ENCODE peak calls at places on chromosomes 12 and 14, in eight cellular contexts. C, P, K, A, E, Z, F and H are unnamed samples. For H3K9me2, the result is how much of the 10 kb centered on the place peaks cover.

GRCh38 chr14:50520947-50521815 is 11.2 kb downstream of the MAP4K5 start:
- DNase-seq in C (no peak), P (peak), K (peak), A (no peak), E (peak), Z (no peak), F (no peak), H (peak)

GRCh38 chr14:32494566-32495434 is 165.7 kb downstream of the AKAP6 start:
- DNase-seq in C (no peak), P (no peak), K (no peak), A (no peak), E (no peak), Z (no peak), F (no peak), H (peak)

GRCh38 chr12:69836015-69836414 is 11.0 kb downstream of the MYRFL start:
- DNase-seq in C (no peak), P (no peak), K (no peak), A (no peak), E (no peak), Z (no peak), F (no peak), H (no peak)

GRCh38 chr12:100718212-100718611 is 76.4 kb upstream of the ANO4 start:
- DNase-seq in C (no peak), P (no peak), K (no peak), A (no peak), E (no peak), Z (no peak), F (no peak), H (peak)

GRCh38 chr14:51069065-51069464 is 25.8 kb downstream of the TRIM9 start:
- DNase-seq in C (no peak), P (no peak), K (no peak), A (no peak), E (no peak), Z (no peak), F (no peak), H (peak)

GRCh38 chr14:102258136-102258535 is 46.8 kb downstream of the MOK start:
- DNase-seq in C (no peak), P (no peak), K (no peak), A (no peak), E (no peak), Z (no peak), F (no peak), H (no peak)

GRCh38 chr14:27387458-27387857 is 789.6 kb upstream of the NOVA1 start:
- DNase-seq in C (no peak), P (no peak), K (no peak), A (no peak), E (no peak), Z (no peak), F (no peak), H (no peak)

GRCh38 chr14:53757732-53758131 is 198.9 kb downstream of the BMP4 start:
- DNase-seq in C (no peak), P (no peak), K (no peak), A (no peak), E (no peak), Z (no peak), F (no peak), H (no peak)

GRCh38 chr12:80627773-80628172 is 79.7 kb upstream of the MYF6 start:
- DNase-seq in C (no peak), P (no peak), K (peak), A (no peak), E (no peak), Z (no peak), F (no peak), H (peak)

DNA sequence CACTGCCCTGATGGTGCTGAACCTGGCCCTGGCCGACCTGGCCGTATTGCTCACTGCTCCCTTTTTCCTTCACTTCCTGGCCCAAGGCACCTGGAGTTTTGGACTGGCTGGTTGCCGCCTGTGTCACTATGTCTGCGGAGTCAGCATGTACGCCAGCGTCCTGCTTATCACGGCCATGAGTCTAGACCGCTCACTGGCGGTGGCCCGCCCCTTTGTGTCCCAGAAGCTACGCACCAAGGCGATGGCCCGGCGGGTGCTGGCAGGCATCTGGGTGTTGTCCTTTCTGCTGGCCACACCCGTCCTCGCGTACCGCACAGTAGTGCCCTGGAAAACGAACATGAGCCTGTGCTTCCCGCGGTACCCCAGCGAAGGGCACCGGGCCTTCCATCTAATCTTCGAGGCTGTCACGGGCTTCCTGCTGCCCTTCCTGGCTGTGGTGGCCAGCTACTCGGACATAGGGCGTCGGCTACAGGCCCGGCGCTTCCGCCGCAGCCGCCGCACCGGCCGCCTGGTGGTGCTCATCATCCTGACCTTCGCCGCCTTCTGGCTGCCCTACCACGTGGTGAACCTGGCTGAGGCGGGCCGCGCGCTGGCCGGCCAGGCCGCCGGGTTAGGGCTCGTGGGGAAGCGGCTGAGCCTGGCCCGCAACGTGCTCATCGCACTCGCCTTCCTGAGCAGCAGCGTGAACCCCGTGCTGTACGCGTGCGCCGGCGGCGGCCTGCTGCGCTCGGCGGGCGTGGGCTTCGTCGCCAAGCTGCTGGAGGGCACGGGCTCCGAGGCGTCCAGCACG is 4.7 kb downstream of the LTB4R start:
- DNase-seq in C (peak), P (no peak), K (no peak), A (peak), E (no peak), Z (no peak), F (no peak), H (peak)
- H3K9me2 ChIP-seq in C (under half), P (under half), K (under half), A (under half), E (under half), Z (under half), F (under half), H (under half)

GRCh38 chr12:92466391-92467305 is 236.1 kb upstream of the PLEKHG7 start:
- DNase-seq in C (peak), P (no peak), K (no peak), A (no peak), E (no peak), Z (peak), F (no peak), H (no peak)

GRCh38 chr12:92468358-92469020 is 234.3 kb upstream of the PLEKHG7 start:
- DNase-seq in C (no peak), P (no peak), K (no peak), A (no peak), E (no peak), Z (peak), F (no peak), H (no peak)

GRCh38 chr12:92469837-92470236 is 233.0 kb upstream of the PLEKHG7 start:
- DNase-seq in C (no peak), P (no peak), K (peak), A (no peak), E (no peak), Z (peak), F (peak), H (peak)

GRCh38 chr12:92465786-92466185 is 237.0 kb upstream of the PLEKHG7 start:
- DNase-seq in C (no peak), P (no peak), K (no peak), A (no peak), E (no peak), Z (peak), F (no peak), H (no peak)

GRCh38 chr12:92467886-92468285 is 234.9 kb upstream of the PLEKHG7 start:
- DNase-seq in C (no peak), P (no peak), K (peak), A (no peak), E (no peak), Z (peak), F (peak), H (no peak)
- H2AFZ ChIP-seq in C (no peak), P (no peak), K (no peak), A (no peak), E (peak), Z (peak), F (no peak), H (no peak)

GRCh38 chr14:96096639-96097610 is 57.8 kb downstream of the C14orf132 start:
- DNase-seq in C (no peak), P (no peak), K (no peak), A (no peak), E (no peak), Z (no peak), F (no peak), H (no peak)

GRCh38 chr14:96097752-96098151 is 58.6 kb downstream of the C14orf132 start:
- DNase-seq in C (no peak), P (no peak), K (no peak), A (no peak), E (no peak), Z (no peak), F (no peak), H (no peak)

GRCh38 chr14:96098999-96099335 is 59.8 kb downstream of the C14orf132 start:
- DNase-seq in C (no peak), P (no peak), K (no peak), A (no peak), E (no peak), Z (no peak), F (no peak), H (no peak)

GRCh38 chr14:96100171-96101064 is 61.3 kb downstream of the C14orf132 start:
- DNase-seq in C (peak), P (peak), K (peak), A (peak), E (peak), Z (peak), F (peak), H (peak)

DNA sequence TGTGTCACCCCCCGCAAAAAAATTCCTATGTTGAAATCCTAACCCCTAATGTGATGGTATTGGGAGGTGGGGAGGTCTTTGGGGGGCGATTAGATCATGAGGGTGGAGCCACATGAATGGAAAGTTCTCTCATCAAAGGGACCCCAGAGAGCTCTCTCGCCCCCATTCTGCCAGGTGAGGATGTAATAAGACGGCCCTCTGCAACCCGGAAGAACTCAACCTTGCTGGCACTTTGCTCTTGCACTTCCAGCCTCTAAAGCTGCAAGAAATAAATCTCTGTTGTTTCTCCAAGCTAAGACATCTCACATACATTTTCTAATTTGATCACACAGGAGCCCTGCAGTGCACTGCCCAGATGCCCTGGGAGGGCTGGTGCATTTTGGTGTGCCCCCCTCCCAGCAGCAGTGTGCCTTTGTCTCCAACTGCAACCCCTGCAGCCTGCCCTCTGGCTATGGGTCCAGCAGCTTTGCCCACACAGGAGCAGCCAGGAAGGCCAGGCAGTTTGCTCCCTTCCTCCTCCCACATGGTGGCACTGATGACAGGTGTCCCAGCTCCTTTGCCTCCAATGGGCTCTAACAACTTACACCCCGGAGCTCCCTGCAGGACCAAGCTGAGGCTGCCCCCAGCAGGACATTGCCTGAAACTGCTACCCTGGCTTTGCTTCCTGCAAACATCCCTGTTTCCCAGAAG is 59.3 kb downstream of the C14orf132 start:
- DNase-seq in C (peak), P (peak), K (peak), A (peak), E (peak), Z (peak), F (peak), H (peak)
- H3K4me2 ChIP-seq in C (no peak), P (no peak), K (no peak), A (no peak), E (no peak), Z (peak), F (no peak), H (no peak)

DNA sequence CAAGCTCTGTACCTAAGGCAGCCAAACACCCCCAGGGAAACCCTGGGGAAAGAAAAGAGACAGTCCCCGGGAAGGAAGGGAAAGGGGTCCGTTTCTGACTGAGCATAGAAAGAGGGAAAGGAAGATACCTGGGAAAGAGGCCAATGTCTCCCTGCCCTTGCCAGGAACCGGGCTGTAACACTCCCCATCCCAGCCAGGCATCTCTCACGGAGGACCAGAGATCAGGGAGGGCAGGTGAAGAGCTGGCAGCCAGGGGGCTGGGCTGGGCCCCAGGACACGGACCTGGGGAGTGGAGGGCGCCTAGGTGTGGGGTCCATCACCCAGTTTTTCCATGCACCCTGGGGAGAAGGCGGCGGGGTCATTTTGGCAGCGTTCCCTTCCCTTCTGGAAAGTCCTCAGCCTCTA is 18.9 kb upstream of the PLEKHH1 start:
- DNase-seq in C (peak), P (no peak), K (no peak), A (peak), E (no peak), Z (no peak), F (peak), H (peak)
- H3K9me2 ChIP-seq in C (under half), P (under half), K (under half), A (under half), E (under half), Z (under half), F (under half), H (under half)

GRCh38 chr12:96495841-96496545 is 6.6 kb downstream of the CFAP54 start:
- DNase-seq in C (no peak), P (no peak), K (no peak), A (no peak), E (no peak), Z (no peak), F (no peak), H (no peak)

GRCh38 chr12:96496944-96497343 is 7.6 kb downstream of the CFAP54 start:
- DNase-seq in C (no peak), P (no peak), K (no peak), A (no peak), E (no peak), Z (no peak), F (no peak), H (no peak)

GRCh38 chr12:96500686-96501085 is 11.3 kb downstream of the CFAP54 start:
- DNase-seq in C (no peak), P (no peak), K (peak), A (no peak), E (no peak), Z (peak), F (no peak), H (peak)

GRCh38 chr12:96495155-96495554 is 5.8 kb downstream of the CFAP54 start:
- DNase-seq in C (no peak), P (no peak), K (no peak), A (no peak), E (no peak), Z (no peak), F (no peak), H (no peak)

DNA sequence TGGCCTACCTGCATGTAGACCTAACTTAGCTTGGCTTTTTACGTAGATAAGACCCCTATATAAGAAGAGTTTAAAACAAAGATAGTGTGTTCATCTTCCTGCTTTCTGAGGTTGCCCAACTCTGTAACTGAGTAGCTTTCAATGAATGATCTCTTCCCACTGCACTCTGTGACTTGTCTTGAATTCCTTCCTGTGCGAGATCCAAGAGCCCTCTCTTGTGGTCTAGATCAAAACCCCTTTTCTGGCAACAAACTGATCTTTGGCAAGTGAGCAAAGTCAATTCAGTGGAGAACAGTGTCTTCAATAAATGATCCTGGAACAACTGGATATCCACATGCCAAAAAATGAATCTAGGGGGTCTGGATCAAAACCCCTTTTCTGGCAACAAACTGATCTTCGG is 8.4 kb downstream of the CFAP54 start:
- DNase-seq in C (no peak), P (no peak), K (no peak), A (no peak), E (no peak), Z (no peak), F (no peak), H (no peak)
- H2AFZ ChIP-seq in C (no peak), P (no peak), K (no peak), A (no peak), E (no peak), Z (peak), F (no peak), H (no peak)

GRCh38 chr12:116389326-116389725 is 111.8 kb upstream of the MED13L start:
- DNase-seq in C (no peak), P (no peak), K (no peak), A (no peak), E (no peak), Z (no peak), F (no peak), H (no peak)
- H3K4me2 ChIP-seq in C (no peak), P (no peak), K (peak), A (peak), E (peak), Z (no peak), F (no peak), H (peak)

GRCh38 chr12:110920324-110920910 is at the start of gene MYL2:
- DNase-seq in C (no peak), P (no peak), K (no peak), A (no peak), E (no peak), Z (no peak), F (no peak), H (no peak)

GRCh38 chr12:110921262-110921661 is 883 bp upstream of the MYL2 start:
- DNase-seq in C (no peak), P (no peak), K (peak), A (no peak), E (no peak), Z (no peak), F (no peak), H (peak)

GRCh38 chr12:110923192-110923591 is 2.8 kb upstream of the MYL2 start:
- DNase-seq in C (no peak), P (no peak), K (no peak), A (no peak), E (no peak), Z (no peak), F (no peak), H (no peak)

GRCh38 chr12:110922652-110923051 is 2.3 kb upstream of the MYL2 start:
- DNase-seq in C (peak), P (no peak), K (no peak), A (no peak), E (no peak), Z (no peak), F (no peak), H (no peak)

GRCh38 chr12:110923692-110924334 is 3.4 kb upstream of the MYL2 start:
- DNase-seq in C (no peak), P (no peak), K (no peak), A (no peak), E (no peak), Z (no peak), F (no peak), H (no peak)
- H3K9me2 ChIP-seq in C (under half), P (under half), K (under half), A (under half), E (under half), Z (under half), F (under half), H (under half)

GRCh38 chr14:64763089-64763782 is 59.0 kb downstream of the PLEKHG3 start:
- DNase-seq in C (no peak), P (no peak), K (no peak), A (no peak), E (no peak), Z (no peak), F (no peak), H (no peak)

GRCh38 chr14:64764641-64765520 is 60.7 kb downstream of the PLEKHG3 start:
- DNase-seq in C (peak), P (peak), K (peak), A (peak), E (no peak), Z (peak), F (peak), H (peak)

GRCh38 chr14:64762044-64763034 is 58.1 kb downstream of the PLEKHG3 start:
- DNase-seq in C (no peak), P (peak), K (peak), A (peak), E (peak), Z (no peak), F (peak), H (peak)

GRCh38 chr14:64765740-64766302 is 61.6 kb downstream of the PLEKHG3 start:
- DNase-seq in C (no peak), P (no peak), K (no peak), A (no peak), E (no peak), Z (no peak), F (no peak), H (no peak)

GRCh38 chr14:64763801-64764511 is 59.7 kb downstream of the PLEKHG3 start:
- DNase-seq in C (peak), P (no peak), K (peak), A (peak), E (no peak), Z (no peak), F (peak), H (peak)
- H2AFZ ChIP-seq in C (peak), P (no peak), K (peak), A (peak), E (no peak), Z (no peak), F (no peak), H (peak)

GRCh38 chr14:104387385-104388010 is 192.1 kb upstream of the C14orf180 start:
- DNase-seq in C (no peak), P (no peak), K (no peak), A (no peak), E (no peak), Z (no peak), F (no peak), H (no peak)
- H3K4me2 ChIP-seq in C (no peak), P (no peak), K (no peak), A (no peak), E (no peak), Z (no peak), F (no peak), H (no peak)